ENCODE peak calls at places on chromosomes 1 and 21, in nine cellular contexts. R is PC-3; K is IMR-90; Q is lung; D is effector memory CD4-positive, alpha-beta T cell; E is NT2/D1; M is AG04449; U is small intestine; S is transverse colon. J is an unnamed sample.

GRCh38 chr1:100361249-100362089 is 9.2 kb downstream of the CDC14A start:
- DNase-seq in E (no peak), K (no peak), D (no peak), Q (no peak), S (no peak), M (no peak), R (no peak), U (no peak), J (peak)

GRCh38 chr1:156838972-156839371 is 19.9 kb downstream of the INSRR start:
- DNase-seq in E (no peak), U (peak), S (no peak), D (no peak), R (peak), Q (no peak), M (no peak), K (no peak), J (peak)

GRCh38 chr21:32336711-32337110 is 38.1 kb downstream of the MRAP start:
- DNase-seq in K (peak), D (no peak), S (no peak), E (no peak), U (no peak), Q (no peak), M (no peak), R (peak), J (peak)

GRCh38 chr1:189596197-189596596 is 881.5 kb downstream of the BRINP3 start:
- DNase-seq in M (no peak), K (peak), D (no peak), R (no peak), Q (no peak), E (no peak), U (no peak), S (no peak), J (no peak)

GRCh38 chr1:234746798-234747196 is 136.8 kb upstream of the IRF2BP2 start:
- DNase-seq in R (peak), K (no peak), S (no peak), D (no peak), U (no peak), Q (no peak), E (no peak), M (no peak), J (peak)

GRCh38 chr1:53726009-53726600 is 12.9 kb downstream of the GLIS1 start:
- DNase-seq in D (no peak), E (no peak), U (no peak), S (no peak), M (no peak), R (no peak), Q (no peak), K (no peak), J (no peak)

GRCh38 chr21:44454747-44455523 is at the start of gene LRRC3:
- DNase-seq in M (no peak), Q (peak), S (peak), D (peak), K (peak), R (peak), U (peak), E (peak), J (peak)

GRCh38 chr1:145702826-145703225 is 4.3 kb downstream of the PDZK1 start:
- DNase-seq in E (no peak), S (no peak), R (no peak), U (no peak), D (no peak), M (no peak), K (no peak), Q (no peak), J (no peak)

GRCh38 chr1:44926311-44926781 is 60.0 kb downstream of the EIF2B3 start:
- DNase-seq in U (no peak), E (no peak), K (peak), R (no peak), D (no peak), M (peak), Q (no peak), S (no peak), J (no peak)

GRCh38 chr21:46210378-46211136 is 18.0 kb downstream of the LSS start:
- DNase-seq in R (no peak), D (no peak), E (no peak), S (no peak), Q (no peak), K (no peak), U (no peak), M (no peak), J (no peak)

GRCh38 chr1:111275079-111275478 is 15.6 kb upstream of the CHIA start:
- DNase-seq in M (no peak), E (no peak), U (no peak), Q (peak), R (peak), K (peak), D (no peak), S (peak), J (peak)

GRCh38 chr21:45013271-45013841 is 61.0 kb upstream of the ADARB1 start:
- DNase-seq in M (no peak), R (no peak), K (no peak), D (no peak), U (no peak), S (no peak), E (no peak), Q (no peak), J (no peak)

GRCh38 chr1:53603431-53603830 is 135.5 kb downstream of the GLIS1 start:
- DNase-seq in E (no peak), M (no peak), K (no peak), R (no peak), S (no peak), U (no peak), Q (no peak), D (no peak), J (no peak)

GRCh38 chr21:15754640-15755039 is 24.9 kb downstream of the USP25 start:
- DNase-seq in M (no peak), D (no peak), R (peak), Q (no peak), E (no peak), U (peak), K (peak), S (no peak), J (peak)

GRCh38 chr1:21936366-21937031 is 611 bp downstream of the HSPG2 start:
- DNase-seq in E (no peak), M (no peak), U (peak), R (peak), S (peak), K (no peak), Q (no peak), D (no peak), J (peak)

GRCh38 chr1:59736744-59737143 is 78.0 kb upstream of the HOOK1 start:
- DNase-seq in K (no peak), R (no peak), E (no peak), S (no peak), D (no peak), Q (no peak), M (no peak), U (no peak), J (no peak)

GRCh38 chr1:43423672-43424550 is 29.8 kb downstream of the HYI start:
- DNase-seq in Q (no peak), K (no peak), E (no peak), M (no peak), D (no peak), S (peak), U (peak), R (peak), J (peak)

GRCh38 chr1:1627261-1627841 is 4.6 kb upstream of the MMP23B start:
- DNase-seq in R (no peak), S (peak), E (no peak), M (no peak), D (no peak), Q (peak), U (peak), K (no peak), J (peak)

GRCh38 chr1:36918604-36919003 is 115.7 kb downstream of the GRIK3 start:
- DNase-seq in K (no peak), E (no peak), D (no peak), Q (no peak), R (no peak), U (no peak), M (no peak), S (no peak), J (no peak)

GRCh38 chr21:45010096-45010495 is 64.3 kb upstream of the ADARB1 start:
- DNase-seq in K (no peak), M (no peak), E (peak), R (peak), Q (no peak), D (no peak), U (no peak), S (no peak), J (peak)

GRCh38 chr1:69524010-69524409 is 43.7 kb upstream of the LRRC7 start:
- DNase-seq in M (no peak), U (no peak), E (no peak), D (no peak), S (no peak), K (peak), Q (no peak), R (no peak), J (peak)

GRCh38 chr1:11690669-11691301 is 725 bp upstream of the DRAXIN start:
- DNase-seq in E (no peak), Q (no peak), D (no peak), M (no peak), U (no peak), R (no peak), S (no peak), K (no peak), J (no peak)

GRCh38 chr1:18588093-18588492 is 42.6 kb upstream of the PAX7 start:
- DNase-seq in U (no peak), S (no peak), E (no peak), D (no peak), K (no peak), R (no peak), Q (no peak), M (no peak), J (no peak)

GRCh38 chr1:38045431-38046332 is 911 bp downstream of the POU3F1 start:
- DNase-seq in D (no peak), S (no peak), K (no peak), R (no peak), E (no peak), Q (no peak), M (no peak), U (no peak), J (peak)

GRCh38 chr1:91537281-91538069 is 36.8 kb downstream of the CDC7 start:
- DNase-seq in K (peak), U (no peak), R (no peak), E (no peak), Q (no peak), D (no peak), M (peak), S (no peak), J (peak)

GRCh38 chr1:243257189-243257588 is 1.3 kb downstream of the SDCCAG8 start:
- DNase-seq in R (no peak), D (no peak), Q (no peak), M (no peak), E (no peak), U (no peak), K (no peak), S (no peak), J (no peak)

GRCh38 chr21:43719748-43720538 is 1.0 kb downstream of the PDXK start:
- DNase-seq in K (no peak), Q (no peak), R (no peak), E (no peak), U (no peak), M (no peak), D (no peak), S (no peak), J (no peak)

GRCh38 chr1:205907794-205908193 is 35.5 kb downstream of the SLC26A9 start:
- DNase-seq in D (no peak), U (peak), Q (no peak), S (no peak), M (no peak), R (peak), K (peak), E (peak), J (peak)

GRCh38 chr1:2236695-2237677 is 8.9 kb downstream of the SKI start:
- DNase-seq in K (no peak), Q (no peak), E (no peak), S (no peak), D (peak), U (peak), R (no peak), M (no peak), J (no peak)

GRCh38 chr1:180920193-180920592 is 7.5 kb downstream of the KIAA1614 start:
- DNase-seq in D (no peak), E (no peak), R (no peak), Q (no peak), U (no peak), K (no peak), M (no peak), S (no peak), J (no peak)

GRCh38 chr21:43967981-43968380 is 44.1 kb upstream of the TRAPPC10 start:
- DNase-seq in E (no peak), D (no peak), Q (no peak), M (no peak), R (no peak), K (no peak), S (no peak), U (no peak), J (no peak)

GRCh38 chr1:156282479-156283222 is at the start of gene SMG5:
- DNase-seq in M (peak), U (peak), K (peak), D (peak), S (peak), Q (peak), E (peak), R (peak), J (peak)

GRCh38 chr1:184494929-184495328 is 108.1 kb downstream of the C1orf21 start:
- DNase-seq in E (no peak), R (no peak), M (no peak), S (no peak), D (no peak), Q (no peak), K (no peak), U (no peak), J (no peak)
- H3K4me3 ChIP-seq in E (no peak), R (no peak), M (no peak), S (no peak), D (no peak), Q (no peak), K (no peak), U (no peak), J (no peak)

GRCh38 chr1:116777831-116778830 is 23.9 kb downstream of the CD2 start:
- DNase-seq in S (no peak), Q (no peak), E (no peak), K (peak), U (no peak), M (peak), R (peak), D (no peak), J (peak)
- H3K4me3 ChIP-seq in S (no peak), Q (no peak), E (no peak), K (no peak), U (no peak), M (no peak), R (peak), D (no peak), J (no peak)

GRCh38 chr1:201883786-201884185 is 4.9 kb upstream of the SHISA4 start:
- DNase-seq in R (peak), U (peak), M (no peak), D (no peak), K (peak), E (no peak), Q (no peak), S (no peak), J (peak)
- H3K4me3 ChIP-seq in R (no peak), U (no peak), M (no peak), D (no peak), K (no peak), E (no peak), Q (no peak), S (no peak), J (no peak)

GRCh38 chr1:153978274-153978909 is 918 bp upstream of the JTB start:
- DNase-seq in M (no peak), E (no peak), S (no peak), K (no peak), Q (no peak), R (no peak), U (no peak), D (no peak), J (no peak)
- H3K4me3 ChIP-seq in M (peak), E (peak), S (no peak), K (peak), Q (no peak), R (peak), U (no peak), D (peak), J (peak)

GRCh38 chr1:24089743-24090555 is 22.0 kb downstream of the MYOM3 start:
- DNase-seq in Q (peak), R (no peak), S (no peak), E (no peak), U (no peak), K (no peak), D (no peak), M (no peak), J (peak)
- H3K4me3 ChIP-seq in Q (no peak), R (no peak), S (no peak), E (no peak), U (no peak), K (no peak), D (no peak), M (no peak), J (no peak)

GRCh38 chr1:29248409-29248808 is 12.1 kb downstream of the PTPRU start:
- DNase-seq in Q (no peak), U (no peak), S (no peak), M (no peak), D (no peak), K (no peak), E (no peak), R (no peak), J (no peak)
- H3K4me3 ChIP-seq in Q (no peak), U (no peak), S (no peak), M (no peak), D (no peak), K (no peak), E (no peak), R (no peak), J (no peak)

J was measured in epithelial cell of esophagus.